ENCODE peak calls at places on chromosomes 16 and 17, in five cellular contexts. X, I, Z, A and H are unnamed samples.

GRCh38 chr17:45579529-45580495 is 89.3 kb upstream of the PLEKHM1 start:
- DNase-seq in X (no peak), I (no peak), Z (no peak), A (peak; percentile 58), H (no peak)

GRCh38 chr17:7114241-7114874 is at the start of gene ASGR2:
- DNase-seq in X (no peak), I (no peak), Z (no peak), A (no peak), H (no peak)

GRCh38 chr17:17710728-17711541 is 29.7 kb downstream of the RAI1 start:
- DNase-seq in X (peak; percentile 86), I (peak; percentile 99), Z (peak; percentile 79), A (peak; percentile 92), H (no peak)

GRCh38 chr17:55402374-55402773 is 19.3 kb downstream of the MMD start:
- DNase-seq in X (peak; percentile 23), I (no peak), Z (no peak), A (no peak), H (no peak)

GRCh38 chr16:87846705-87847466 is 22.4 kb downstream of the SLC7A5 start:
- DNase-seq in X (no peak), I (no peak), Z (no peak), A (no peak), H (no peak)

GRCh38 chr17:6706996-6707395 is 6.2 kb downstream of the SLC13A5 start:
- DNase-seq in X (no peak), I (no peak), Z (no peak), A (no peak), H (no peak)

GRCh38 chr17:50130778-50131317 is 888 bp upstream of the SAMD14 start:
- DNase-seq in X (no peak), I (no peak), Z (no peak), A (peak; percentile 83), H (peak; percentile 58)

GRCh38 chr16:2819179-2819938 is 2.3 kb downstream of the PRSS21 start:
- DNase-seq in X (no peak), I (no peak), Z (no peak), A (no peak), H (no peak)

GRCh38 chr16:72122916-72123315 is 29.3 kb downstream of the DHX38 start:
- DNase-seq in X (no peak), I (no peak), Z (no peak), A (no peak), H (no peak)

GRCh38 chr17:233473-233941 is 52.1 kb upstream of the DOC2B start:
- DNase-seq in X (no peak), I (no peak), Z (no peak), A (no peak), H (no peak)

GRCh38 chr17:57861000-57861736 is 11.3 kb upstream of the MRPS23 start:
- DNase-seq in X (no peak), I (peak; percentile 78), Z (no peak), A (peak; percentile 70), H (peak; percentile 46)

DNA sequence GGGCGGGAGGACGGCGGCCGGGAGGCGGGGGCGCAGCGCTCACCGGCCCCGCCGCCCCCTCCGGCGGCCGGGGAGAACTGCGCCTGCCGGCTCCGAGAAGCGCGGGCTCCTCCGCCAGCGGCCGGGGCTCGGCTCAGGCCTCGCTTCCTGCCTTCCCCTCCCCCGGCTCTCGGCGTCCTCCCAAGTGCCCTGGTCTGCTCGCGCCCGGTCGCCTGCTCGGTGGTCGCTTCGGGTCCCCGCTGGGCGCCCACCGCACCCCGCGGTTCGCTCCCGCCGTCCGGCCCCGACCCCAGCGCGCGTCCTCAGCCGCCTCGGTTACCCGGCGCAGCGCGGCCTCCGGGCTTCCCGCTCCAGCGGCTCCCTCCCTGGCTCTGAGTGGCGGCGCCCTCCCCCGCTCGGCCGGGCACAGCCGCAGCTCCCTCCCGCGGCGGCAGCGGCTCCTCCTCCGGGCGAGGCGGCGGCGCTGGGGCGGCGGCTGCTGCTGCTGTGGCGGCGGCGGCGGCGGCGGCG is 294 bp downstream of the UBTF start:
- DNase-seq in X (peak; percentile 63), I (peak; percentile 74), Z (no peak), A (peak; percentile 72), H (peak; percentile 88)
- TF ChIP-seq CTCF in X (no peak), I (no peak), Z (peak; percentile 29), A (peak; percentile 42), H (peak; percentile 48)

GRCh38 chr16:78122774-78123315 is 23.4 kb downstream of the WWOX start:
- DNase-seq in X (peak; percentile 66), I (peak; percentile 32), Z (peak; percentile 15), A (no peak), H (peak; percentile 56)
- TF ChIP-seq CTCF in X (peak; percentile 41), I (peak; percentile 68), Z (peak; percentile 46), A (peak; percentile 68), H (peak; percentile 34)

GRCh38 chr16:56201030-56201429 is 9.7 kb downstream of the GNAO1 start:
- DNase-seq in X (no peak), I (no peak), Z (no peak), A (no peak), H (no peak)

GRCh38 chr16:56202036-56202435 is 10.7 kb downstream of the GNAO1 start:
- DNase-seq in X (no peak), I (no peak), Z (no peak), A (no peak), H (no peak)

GRCh38 chr16:56199164-56199563 is 7.9 kb downstream of the GNAO1 start:
- DNase-seq in X (no peak), I (no peak), Z (no peak), A (no peak), H (peak; percentile 49)

GRCh38 chr16:56204836-56205235 is 13.5 kb downstream of the GNAO1 start:
- DNase-seq in X (no peak), I (no peak), Z (no peak), A (no peak), H (no peak)

DNA sequence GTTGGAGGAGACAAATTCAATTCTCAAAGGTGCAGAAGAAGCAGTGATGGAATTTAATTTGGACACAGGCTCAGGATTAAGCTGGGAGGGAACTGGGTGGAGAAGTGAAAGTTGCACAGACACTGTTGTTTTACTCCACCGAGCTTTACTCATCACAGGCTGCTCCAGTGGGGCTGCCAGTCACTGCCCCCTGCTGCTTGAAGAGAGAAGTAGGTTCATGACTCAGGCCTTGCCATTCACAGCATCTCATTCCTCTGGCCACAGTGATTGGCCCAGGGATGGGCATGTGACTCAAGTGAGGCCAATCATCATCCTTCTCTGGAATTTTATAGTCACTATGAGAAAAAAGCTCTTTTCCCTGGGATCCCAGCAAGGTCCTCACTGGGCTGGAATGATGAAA is 11.8 kb downstream of the GNAO1 start:
- DNase-seq in X (peak; percentile 20), I (peak; percentile 38), Z (no peak), A (peak; percentile 70), H (peak; percentile 44)
- TF ChIP-seq CTCF in X (peak; percentile 20), I (no peak), Z (peak; percentile 17), A (peak; percentile 58), H (peak; percentile 40)

GRCh38 chr17:80442764-80443163 is 27.8 kb downstream of the ENDOV start:
- DNase-seq in X (no peak), I (no peak), Z (no peak), A (no peak), H (no peak)

GRCh38 chr17:80443498-80443897 is 28.5 kb downstream of the ENDOV start:
- DNase-seq in X (no peak), I (no peak), Z (no peak), A (no peak), H (no peak)

GRCh38 chr17:80442305-80442659 is 27.3 kb downstream of the ENDOV start:
- DNase-seq in X (no peak), I (no peak), Z (no peak), A (no peak), H (no peak)

GRCh38 chr17:80441598-80442304 is 26.8 kb downstream of the ENDOV start:
- DNase-seq in X (no peak), I (no peak), Z (no peak), A (no peak), H (no peak)

DNA sequence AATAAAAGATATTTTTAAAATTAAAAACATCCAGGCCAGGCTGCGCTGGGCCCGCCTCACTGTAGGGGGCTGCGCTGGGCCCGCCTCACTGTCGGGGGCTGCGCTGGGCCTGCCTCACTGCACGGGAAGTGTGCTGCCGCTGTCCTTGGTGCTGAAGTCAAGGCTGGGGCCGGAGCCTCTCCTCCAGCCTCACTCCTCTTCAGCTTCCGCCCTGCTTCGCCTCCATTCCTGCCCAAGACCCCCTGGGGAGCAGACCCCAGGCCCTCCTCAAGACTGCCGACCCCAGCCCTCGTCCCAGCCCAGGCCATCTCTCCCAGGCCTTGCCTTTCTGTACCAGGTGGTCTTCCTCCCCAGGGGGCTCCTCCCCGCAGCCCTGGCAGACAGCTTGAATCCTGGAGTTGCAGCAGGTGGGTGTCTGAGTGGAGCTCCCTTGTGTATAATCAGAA is 26.2 kb downstream of the ENDOV start:
- DNase-seq in X (peak; percentile 28), I (peak; percentile 68), Z (no peak), A (peak; percentile 88), H (peak; percentile 84)
- TF ChIP-seq CTCF in X (no peak), I (no peak), Z (no peak), A (peak; percentile 26), H (no peak)

GRCh38 chr16:67015317-67015731 is 13.6 kb upstream of the CBFB start:
- DNase-seq in X (no peak), I (no peak), Z (no peak), A (no peak), H (no peak)
- TF ChIP-seq CTCF in X (peak; percentile 1), I (peak; percentile 19), Z (no peak), A (peak; percentile 31), H (peak; percentile 26)

GRCh38 chr16:89357460-89357859 is 132.9 kb downstream of the ANKRD11 start:
- DNase-seq in X (no peak), I (no peak), Z (no peak), A (peak; percentile 63), H (no peak)

GRCh38 chr16:89358030-89359005 is 132.0 kb downstream of the ANKRD11 start:
- DNase-seq in X (no peak), I (no peak), Z (no peak), A (no peak), H (no peak)

GRCh38 chr16:89355036-89355435 is 135.3 kb downstream of the ANKRD11 start:
- DNase-seq in X (no peak), I (no peak), Z (no peak), A (no peak), H (no peak)

GRCh38 chr16:89355686-89356085 is 134.7 kb downstream of the ANKRD11 start:
- DNase-seq in X (no peak), I (no peak), Z (no peak), A (no peak), H (no peak)

DNA sequence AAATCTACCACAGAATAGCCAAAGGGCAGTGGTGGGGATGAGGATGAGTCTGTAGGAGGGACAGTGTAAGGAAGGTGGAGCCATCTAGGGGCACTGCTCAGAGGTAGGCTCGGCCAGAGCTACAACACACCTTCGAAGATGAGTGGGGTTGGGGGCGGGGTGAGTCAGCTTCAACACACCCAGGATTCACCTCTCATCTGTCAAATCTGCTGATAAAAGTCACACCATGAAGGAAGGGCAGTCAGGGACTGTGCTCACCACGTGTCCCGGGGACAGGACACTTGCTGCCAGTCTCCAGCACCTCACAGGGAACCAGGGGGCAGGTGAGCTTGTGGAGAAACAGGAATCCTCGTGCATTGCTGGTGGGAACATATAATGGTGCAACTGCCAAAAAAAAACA is 133.3 kb downstream of the ANKRD11 start:
- DNase-seq in X (no peak), I (no peak), Z (no peak), A (peak; percentile 66), H (no peak)
- TF ChIP-seq CTCF in X (no peak), I (no peak), Z (no peak), A (peak; percentile 48), H (peak; percentile 25)

DNA sequence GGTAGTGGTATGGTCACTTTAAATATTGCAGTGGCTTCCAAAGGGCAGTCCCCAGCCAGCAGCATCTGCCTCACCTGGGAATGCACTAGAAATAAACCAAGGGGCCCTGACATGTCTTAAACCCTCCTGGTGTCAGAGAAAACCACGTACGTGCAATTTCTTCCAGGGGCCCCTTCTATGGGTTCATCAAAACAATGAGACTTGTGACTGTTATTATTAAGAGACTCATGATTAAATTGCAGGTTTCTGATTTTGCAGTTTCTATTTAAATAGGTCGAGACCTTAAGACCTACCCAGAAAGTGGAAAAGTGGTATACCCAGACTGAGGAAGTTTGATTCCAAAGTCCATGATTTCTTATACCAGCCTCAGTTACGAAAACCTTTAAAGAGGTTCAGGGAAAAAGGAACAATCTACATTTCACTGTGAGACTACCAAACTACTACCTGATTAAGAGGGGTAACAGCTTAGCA is 746 bp upstream of the POLG2 start:
- DNase-seq in X (no peak), I (no peak), Z (no peak), A (no peak), H (no peak)
- TF ChIP-seq CTCF in X (no peak), I (peak; percentile 9), Z (no peak), A (no peak), H (no peak)